ENCODE peak calls at places on chromosomes 2 and 18, in seven cellular contexts. One of them, this sample, is unnamed.

GRCh38 chr2:230018153-230018552 is 50.6 kb downstream of the SLC16A14 start:
- DNase-seq in NCI-H1092 treated with DMSO at 0.1 percent for 48 hours: no peak
- DNase-seq in caudate nucleus: no peak
- DNase-seq in substantia nigra: no peak
- DNase-seq in uterus: no peak
- DNase-seq in HT-29: no peak
- DNase-seq in AG04450: peak
- DNase-seq in this sample: no peak

GRCh38 chr2:100940766-100941645 is 61.1 kb upstream of the RPL31 start:
- DNase-seq in NCI-H1092 treated with DMSO at 0.1 percent for 48 hours: no peak
- DNase-seq in caudate nucleus: no peak
- DNase-seq in substantia nigra: no peak
- DNase-seq in uterus: no peak
- DNase-seq in HT-29: no peak
- DNase-seq in AG04450: no peak
- DNase-seq in this sample: no peak

GRCh38 chr18:71784777-71785176 is 759.4 kb downstream of the CBLN2 start:
- DNase-seq in NCI-H1092 treated with DMSO at 0.1 percent for 48 hours: no peak
- DNase-seq in caudate nucleus: no peak
- DNase-seq in substantia nigra: no peak
- DNase-seq in uterus: no peak
- DNase-seq in HT-29: peak
- DNase-seq in AG04450: no peak
- DNase-seq in this sample: no peak

GRCh38 chr18:62555135-62555534 is 32.3 kb downstream of the ZCCHC2 start:
- DNase-seq in NCI-H1092 treated with DMSO at 0.1 percent for 48 hours: no peak
- DNase-seq in caudate nucleus: no peak
- DNase-seq in substantia nigra: no peak
- DNase-seq in uterus: no peak
- DNase-seq in HT-29: peak
- DNase-seq in AG04450: no peak
- DNase-seq in this sample: no peak

GRCh38 chr2:183037281-183037659 is 987 bp downstream of the NCKAP1 start:
- DNase-seq in NCI-H1092 treated with DMSO at 0.1 percent for 48 hours: peak
- DNase-seq in caudate nucleus: no peak
- DNase-seq in substantia nigra: no peak
- DNase-seq in uterus: no peak
- DNase-seq in HT-29: peak
- DNase-seq in AG04450: no peak
- DNase-seq in this sample: no peak

GRCh38 chr2:136004920-136005319 is 19.5 kb upstream of the DARS1 start:
- DNase-seq in NCI-H1092 treated with DMSO at 0.1 percent for 48 hours: no peak
- DNase-seq in caudate nucleus: no peak
- DNase-seq in substantia nigra: no peak
- DNase-seq in uterus: no peak
- DNase-seq in HT-29: no peak
- DNase-seq in AG04450: no peak
- DNase-seq in this sample: no peak

GRCh38 chr18:73235921-73236320 is 368.1 kb upstream of the NETO1 start:
- DNase-seq in NCI-H1092 treated with DMSO at 0.1 percent for 48 hours: no peak
- DNase-seq in caudate nucleus: no peak
- DNase-seq in substantia nigra: no peak
- DNase-seq in uterus: no peak
- DNase-seq in HT-29: no peak
- DNase-seq in AG04450: no peak
- DNase-seq in this sample: no peak

GRCh38 chr2:164887434-164888112 is 46.0 kb upstream of the COBLL1 start:
- DNase-seq in NCI-H1092 treated with DMSO at 0.1 percent for 48 hours: no peak
- DNase-seq in caudate nucleus: no peak
- DNase-seq in substantia nigra: no peak
- DNase-seq in uterus: no peak
- DNase-seq in HT-29: no peak
- DNase-seq in AG04450: no peak
- DNase-seq in this sample: no peak

GRCh38 chr2:127664065-127664894 is 11.1 kb downstream of the LIMS2 start:
- DNase-seq in NCI-H1092 treated with DMSO at 0.1 percent for 48 hours: no peak
- DNase-seq in caudate nucleus: no peak
- DNase-seq in substantia nigra: no peak
- DNase-seq in uterus: peak
- DNase-seq in HT-29: no peak
- DNase-seq in AG04450: no peak
- DNase-seq in this sample: no peak

GRCh38 chr2:176680916-176681315 is 411.7 kb downstream of the MTX2 start:
- DNase-seq in NCI-H1092 treated with DMSO at 0.1 percent for 48 hours: no peak
- DNase-seq in caudate nucleus: no peak
- DNase-seq in substantia nigra: no peak
- DNase-seq in uterus: no peak
- DNase-seq in HT-29: no peak
- DNase-seq in AG04450: no peak
- DNase-seq in this sample: no peak

GRCh38 chr2:21333249-21333648 is 209.5 kb downstream of the TDRD15 start:
- DNase-seq in NCI-H1092 treated with DMSO at 0.1 percent for 48 hours: no peak
- DNase-seq in caudate nucleus: no peak
- DNase-seq in substantia nigra: no peak
- DNase-seq in uterus: no peak
- DNase-seq in HT-29: peak
- DNase-seq in AG04450: no peak
- DNase-seq in this sample: no peak

GRCh38 chr2:109481196-109481555 is 132.6 kb downstream of the SEPTIN10 start:
- DNase-seq in NCI-H1092 treated with DMSO at 0.1 percent for 48 hours: no peak
- DNase-seq in caudate nucleus: no peak
- DNase-seq in substantia nigra: no peak
- DNase-seq in uterus: no peak
- DNase-seq in HT-29: no peak
- DNase-seq in AG04450: no peak
- DNase-seq in this sample: no peak

GRCh38 chr2:72685666-72686065 is 140.2 kb downstream of the EXOC6B start:
- DNase-seq in NCI-H1092 treated with DMSO at 0.1 percent for 48 hours: no peak
- DNase-seq in caudate nucleus: no peak
- DNase-seq in substantia nigra: no peak
- DNase-seq in uterus: no peak
- DNase-seq in HT-29: no peak
- DNase-seq in AG04450: no peak
- DNase-seq in this sample: no peak

GRCh38 chr2:64537991-64538390 is 13.9 kb downstream of the AFTPH start:
- DNase-seq in NCI-H1092 treated with DMSO at 0.1 percent for 48 hours: no peak
- DNase-seq in caudate nucleus: no peak
- DNase-seq in substantia nigra: no peak
- DNase-seq in uterus: no peak
- DNase-seq in HT-29: no peak
- DNase-seq in AG04450: no peak
- DNase-seq in this sample: no peak

GRCh38 chr2:69564604-69565003 is 78.9 kb downstream of the AAK1 start:
- DNase-seq in NCI-H1092 treated with DMSO at 0.1 percent for 48 hours: no peak
- DNase-seq in caudate nucleus: no peak
- DNase-seq in substantia nigra: no peak
- DNase-seq in uterus: no peak
- DNase-seq in HT-29: no peak
- DNase-seq in AG04450: no peak
- DNase-seq in this sample: no peak

GRCh38 chr2:98518106-98518505 is 73.4 kb downstream of the INPP4A start:
- DNase-seq in NCI-H1092 treated with DMSO at 0.1 percent for 48 hours: no peak
- DNase-seq in caudate nucleus: no peak
- DNase-seq in substantia nigra: no peak
- DNase-seq in uterus: no peak
- DNase-seq in HT-29: peak
- DNase-seq in AG04450: no peak
- DNase-seq in this sample: no peak

GRCh38 chr2:221750317-221750716 is 178.2 kb upstream of the EPHA4 start:
- DNase-seq in NCI-H1092 treated with DMSO at 0.1 percent for 48 hours: no peak
- DNase-seq in caudate nucleus: no peak
- DNase-seq in substantia nigra: no peak
- DNase-seq in uterus: no peak
- DNase-seq in HT-29: no peak
- DNase-seq in AG04450: no peak
- DNase-seq in this sample: no peak

GRCh38 chr2:211930331-211930730 is 608.3 kb downstream of the ERBB4 start:
- DNase-seq in NCI-H1092 treated with DMSO at 0.1 percent for 48 hours: no peak
- DNase-seq in caudate nucleus: no peak
- DNase-seq in substantia nigra: no peak
- DNase-seq in uterus: no peak
- DNase-seq in HT-29: no peak
- DNase-seq in AG04450: no peak
- DNase-seq in this sample: no peak

GRCh38 chr2:205701509-205701908 is 19.2 kb downstream of the NRP2 start:
- DNase-seq in NCI-H1092 treated with DMSO at 0.1 percent for 48 hours: no peak
- DNase-seq in caudate nucleus: no peak
- DNase-seq in substantia nigra: no peak
- DNase-seq in uterus: no peak
- DNase-seq in HT-29: no peak
- DNase-seq in AG04450: no peak
- DNase-seq in this sample: no peak

GRCh38 chr18:8657873-8658521 is 47.4 kb upstream of the MTCL1 start:
- DNase-seq in NCI-H1092 treated with DMSO at 0.1 percent for 48 hours: peak
- DNase-seq in caudate nucleus: no peak
- DNase-seq in substantia nigra: no peak
- DNase-seq in uterus: no peak
- DNase-seq in HT-29: no peak
- DNase-seq in AG04450: no peak
- DNase-seq in this sample: no peak

GRCh38 chr2:20356042-20356441 is 5.4 kb upstream of the PUM2 start:
- DNase-seq in NCI-H1092 treated with DMSO at 0.1 percent for 48 hours: peak
- DNase-seq in caudate nucleus: no peak
- DNase-seq in substantia nigra: no peak
- DNase-seq in uterus: no peak
- DNase-seq in HT-29: no peak
- DNase-seq in AG04450: peak
- DNase-seq in this sample: no peak

GRCh38 chr2:170714156-170715061 is 728 bp upstream of the SP5 start:
- DNase-seq in NCI-H1092 treated with DMSO at 0.1 percent for 48 hours: no peak
- DNase-seq in caudate nucleus: no peak
- DNase-seq in substantia nigra: no peak
- DNase-seq in uterus: peak
- DNase-seq in HT-29: peak
- DNase-seq in AG04450: no peak
- DNase-seq in this sample: no peak

GRCh38 chr2:193520709-193521458 is 1326.2 kb upstream of the TMEFF2 start:
- DNase-seq in NCI-H1092 treated with DMSO at 0.1 percent for 48 hours: no peak
- DNase-seq in caudate nucleus: no peak
- DNase-seq in substantia nigra: no peak
- DNase-seq in uterus: no peak
- DNase-seq in HT-29: no peak
- DNase-seq in AG04450: no peak
- DNase-seq in this sample: no peak

GRCh38 chr2:19198376-19198775 is 160.0 kb downstream of the OSR1 start:
- DNase-seq in NCI-H1092 treated with DMSO at 0.1 percent for 48 hours: no peak
- DNase-seq in caudate nucleus: no peak
- DNase-seq in substantia nigra: no peak
- DNase-seq in uterus: no peak
- DNase-seq in HT-29: no peak
- DNase-seq in AG04450: no peak
- DNase-seq in this sample: peak

GRCh38 chr18:39051013-39051412 is 1485.4 kb upstream of the CELF4 start:
- DNase-seq in NCI-H1092 treated with DMSO at 0.1 percent for 48 hours: no peak
- DNase-seq in caudate nucleus: no peak
- DNase-seq in substantia nigra: no peak
- DNase-seq in uterus: no peak
- DNase-seq in HT-29: no peak
- DNase-seq in AG04450: no peak
- DNase-seq in this sample: no peak

GRCh38 chr2:102226171-102226570 is 39.3 kb downstream of the IL1RL2 start:
- DNase-seq in NCI-H1092 treated with DMSO at 0.1 percent for 48 hours: no peak
- DNase-seq in caudate nucleus: no peak
- DNase-seq in substantia nigra: no peak
- DNase-seq in uterus: no peak
- DNase-seq in HT-29: no peak
- DNase-seq in AG04450: no peak
- DNase-seq in this sample: no peak

GRCh38 chr2:219010162-219010756 is 17.0 kb upstream of the CRYBA2 start:
- DNase-seq in NCI-H1092 treated with DMSO at 0.1 percent for 48 hours: peak
- DNase-seq in caudate nucleus: no peak
- DNase-seq in substantia nigra: no peak
- DNase-seq in uterus: no peak
- DNase-seq in HT-29: peak
- DNase-seq in AG04450: no peak
- DNase-seq in this sample: no peak

GRCh38 chr2:181552808-181553207 is 95.6 kb downstream of the ITGA4 start:
- DNase-seq in NCI-H1092 treated with DMSO at 0.1 percent for 48 hours: no peak
- DNase-seq in caudate nucleus: no peak
- DNase-seq in substantia nigra: no peak
- DNase-seq in uterus: no peak
- DNase-seq in HT-29: peak
- DNase-seq in AG04450: no peak
- DNase-seq in this sample: no peak

GRCh38 chr2:191432121-191432520 is 186.9 kb downstream of the MYO1B start:
- DNase-seq in NCI-H1092 treated with DMSO at 0.1 percent for 48 hours: no peak
- DNase-seq in caudate nucleus: no peak
- DNase-seq in substantia nigra: no peak
- DNase-seq in uterus: no peak
- DNase-seq in HT-29: no peak
- DNase-seq in AG04450: no peak
- DNase-seq in this sample: no peak

GRCh38 chr18:35041752-35042379 is 653 bp downstream of the MAPRE2 start:
- DNase-seq in NCI-H1092 treated with DMSO at 0.1 percent for 48 hours: peak
- DNase-seq in caudate nucleus: no peak
- DNase-seq in substantia nigra: no peak
- DNase-seq in uterus: no peak
- DNase-seq in HT-29: no peak
- DNase-seq in AG04450: no peak
- DNase-seq in this sample: no peak

GRCh38 chr18:10231220-10231619 is 223.2 kb upstream of the APCDD1 start:
- DNase-seq in NCI-H1092 treated with DMSO at 0.1 percent for 48 hours: no peak
- DNase-seq in caudate nucleus: no peak
- DNase-seq in substantia nigra: no peak
- DNase-seq in uterus: no peak
- DNase-seq in HT-29: no peak
- DNase-seq in AG04450: no peak
- DNase-seq in this sample: no peak

GRCh38 chr2:101234169-101234938 is 18.3 kb upstream of the CNOT11 start:
- DNase-seq in NCI-H1092 treated with DMSO at 0.1 percent for 48 hours: no peak
- DNase-seq in caudate nucleus: no peak
- DNase-seq in substantia nigra: no peak
- DNase-seq in uterus: no peak
- DNase-seq in HT-29: peak
- DNase-seq in AG04450: no peak
- DNase-seq in this sample: no peak

GRCh38 chr2:151030663-151031230 is 230.9 kb downstream of the RBM43 start:
- DNase-seq in NCI-H1092 treated with DMSO at 0.1 percent for 48 hours: no peak
- DNase-seq in caudate nucleus: no peak
- DNase-seq in substantia nigra: no peak
- DNase-seq in uterus: no peak
- DNase-seq in HT-29: no peak
- DNase-seq in AG04450: no peak
- DNase-seq in this sample: no peak

GRCh38 chr18:61825386-61825785 is 67.4 kb downstream of the RNF152 start:
- DNase-seq in NCI-H1092 treated with DMSO at 0.1 percent for 48 hours: no peak
- DNase-seq in caudate nucleus: no peak
- DNase-seq in substantia nigra: no peak
- DNase-seq in uterus: no peak
- DNase-seq in HT-29: no peak
- DNase-seq in AG04450: no peak
- DNase-seq in this sample: no peak

GRCh38 chr18:67730884-67731283 is 214.4 kb upstream of the DSEL start:
- DNase-seq in NCI-H1092 treated with DMSO at 0.1 percent for 48 hours: no peak
- DNase-seq in caudate nucleus: no peak
- DNase-seq in substantia nigra: no peak
- DNase-seq in uterus: no peak
- DNase-seq in HT-29: no peak
- DNase-seq in AG04450: peak
- DNase-seq in this sample: no peak

GRCh38 chr2:39685135-39685534 is 19.4 kb downstream of the TMEM178A start:
- DNase-seq in NCI-H1092 treated with DMSO at 0.1 percent for 48 hours: no peak
- DNase-seq in caudate nucleus: no peak
- DNase-seq in substantia nigra: no peak
- DNase-seq in uterus: no peak
- DNase-seq in HT-29: no peak
- DNase-seq in AG04450: no peak
- DNase-seq in this sample: no peak

GRCh38 chr2:100844514-100844913 is 24.6 kb downstream of the NPAS2 start:
- DNase-seq in NCI-H1092 treated with DMSO at 0.1 percent for 48 hours: no peak
- DNase-seq in caudate nucleus: no peak
- DNase-seq in substantia nigra: no peak
- DNase-seq in uterus: no peak
- DNase-seq in HT-29: no peak
- DNase-seq in AG04450: no peak
- DNase-seq in this sample: no peak

GRCh38 chr2:85151026-85151425 is 17.8 kb downstream of the TCF7L1 start:
- DNase-seq in NCI-H1092 treated with DMSO at 0.1 percent for 48 hours: no peak
- DNase-seq in caudate nucleus: no peak
- DNase-seq in substantia nigra: no peak
- DNase-seq in uterus: no peak
- DNase-seq in HT-29: no peak
- DNase-seq in AG04450: no peak
- DNase-seq in this sample: no peak